ENCODE peak calls at places on chromosomes 16 and 17, in six cellular contexts. P, M, A, Q, K and I are unnamed samples.

GRCh38 chr16:23504453-23505179 is 5.7 kb downstream of the GGA2 start:
- DNase-seq in P (peak), Q (peak), K (peak), A (peak), M (peak), I (peak)

GRCh38 chr16:66933776-66934137 is 445 bp downstream of the CIAO2B start:
- DNase-seq in M (no peak), K (peak), P (peak), Q (no peak), A (no peak), I (no peak)

GRCh38 chr16:31221357-31222160 is 4.6 kb upstream of the PYDC1 start:
- DNase-seq in A (no peak), Q (no peak), M (no peak), P (no peak), K (no peak), I (no peak)

GRCh38 chr17:79577485-79578187 is 33.2 kb downstream of the RBFOX3 start:
- DNase-seq in P (no peak), A (no peak), K (no peak), Q (no peak), M (no peak), I (no peak)

GRCh38 chr17:74085434-74085833 is 118.0 kb upstream of the RPL38 start:
- DNase-seq in P (no peak), A (no peak), Q (no peak), K (no peak), M (no peak), I (no peak)

GRCh38 chr17:37826497-37827115 is 81.7 kb upstream of the HNF1B start:
- DNase-seq in P (no peak), A (no peak), Q (no peak), M (no peak), K (no peak), I (no peak)

GRCh38 chr17:44872131-44872768 is 24.6 kb downstream of the HIGD1B start:
- DNase-seq in Q (no peak), A (no peak), K (no peak), M (no peak), P (no peak), I (no peak)

GRCh38 chr16:82943371-82943770 is 316.6 kb downstream of the CDH13 start:
- DNase-seq in M (peak), Q (no peak), A (no peak), K (no peak), P (no peak), I (no peak)

GRCh38 chr16:72898216-72898825 is 149.6 kb downstream of the ZFHX3 start:
- DNase-seq in K (no peak), M (no peak), A (no peak), P (no peak), Q (no peak), I (no peak)

GRCh38 chr17:64343833-64344637 is 46.6 kb downstream of the PECAM1 start:
- DNase-seq in A (no peak), Q (peak), K (peak), M (no peak), P (peak), I (peak)

GRCh38 chr16:72014675-72015074 is 6.1 kb downstream of the DHODH start:
- DNase-seq in Q (no peak), M (no peak), K (no peak), P (no peak), A (no peak), I (no peak)

GRCh38 chr17:65345261-65346060 is 208.3 kb downstream of the RGS9 start:
- DNase-seq in Q (peak), M (no peak), P (no peak), A (no peak), K (no peak), I (peak)

GRCh38 chr17:73350864-73351263 is 39.1 kb upstream of the CDC42EP4 start:
- DNase-seq in M (no peak), Q (no peak), P (no peak), K (no peak), A (no peak), I (no peak)

GRCh38 chr16:27779719-27780161 is 229.8 kb downstream of the KATNIP start:
- DNase-seq in A (no peak), Q (no peak), K (no peak), M (peak), P (no peak), I (peak)

GRCh38 chr17:27585792-27586191 is 45.2 kb upstream of the LGALS9 start:
- DNase-seq in P (no peak), M (no peak), A (no peak), K (no peak), Q (no peak), I (no peak)

GRCh38 chr16:75114179-75114945 is 2.2 kb downstream of the LDHD start:
- DNase-seq in A (no peak), M (no peak), K (no peak), Q (no peak), P (no peak), I (no peak)

GRCh38 chr16:53614346-53614745 is 89.3 kb downstream of the RPGRIP1L start:
- DNase-seq in P (no peak), K (no peak), M (no peak), A (no peak), Q (no peak), I (no peak)

GRCh38 chr17:58535431-58535830 is 21.0 kb upstream of the MTMR4 start:
- DNase-seq in A (no peak), M (no peak), K (no peak), P (no peak), Q (no peak), I (no peak)

GRCh38 chr16:48479319-48479718 is 94.1 kb upstream of the SIAH1 start:
- DNase-seq in K (no peak), A (no peak), P (no peak), Q (no peak), M (no peak), I (no peak)

GRCh38 chr17:64470676-64471075 is 21.8 kb downstream of the MILR1 start:
- DNase-seq in A (no peak), K (no peak), Q (no peak), P (no peak), M (no peak), I (no peak)

GRCh38 chr17:29562615-29563014 is 4.2 kb downstream of the ABHD15 start:
- DNase-seq in P (no peak), A (no peak), M (no peak), K (no peak), Q (no peak), I (no peak)

GRCh38 chr17:4879591-4879990 is 19.7 kb upstream of the C17orf107 start:
- DNase-seq in P (no peak), K (no peak), Q (no peak), A (no peak), M (no peak), I (no peak)

GRCh38 chr17:63827801-63828221 is 348 bp upstream of the FTSJ3 start:
- DNase-seq in M (no peak), Q (no peak), P (no peak), A (no peak), K (no peak), I (no peak)

GRCh38 chr17:8946476-8946875 is 19.0 kb downstream of the PIK3R5 start:
- DNase-seq in A (no peak), M (no peak), Q (peak), P (no peak), K (no peak), I (no peak)

GRCh38 chr17:694239-694638 is 20.4 kb downstream of the VPS53 start:
- DNase-seq in M (peak), A (no peak), K (peak), Q (peak), P (no peak), I (peak)

GRCh38 chr16:81455006-81455405 is 10.4 kb downstream of the CMIP start:
- DNase-seq in M (no peak), A (no peak), K (no peak), Q (no peak), P (no peak), I (no peak)

GRCh38 chr16:9138021-9138680 is 46.7 kb downstream of the HAPSTR1 start:
- DNase-seq in K (no peak), P (no peak), M (no peak), Q (no peak), A (no peak), I (no peak)

GRCh38 chr17:41480581-41480980 is 370 bp downstream of the KRT35 start:
- DNase-seq in M (no peak), P (no peak), Q (no peak), K (no peak), A (no peak), I (no peak)

GRCh38 chr16:72673118-72673517 is 374.8 kb downstream of the ZFHX3 start:
- DNase-seq in P (no peak), M (no peak), Q (no peak), A (no peak), K (no peak), I (no peak)

GRCh38 chr17:40103082-40103741 is 2.8 kb upstream of the NR1D1 start:
- DNase-seq in M (no peak), K (no peak), P (no peak), A (no peak), Q (no peak), I (no peak)

GRCh38 chr17:80779961-80780380 is 211.7 kb upstream of the CHMP6 start:
- DNase-seq in K (no peak), P (no peak), M (no peak), A (peak), Q (no peak), I (no peak)

GRCh38 chr17:80826955-80827645 is 164.5 kb upstream of the CHMP6 start:
- DNase-seq in K (peak), Q (peak), P (no peak), M (peak), A (no peak), I (peak)

GRCh38 chr16:52004343-52004742 is 542.6 kb downstream of the TOX3 start:
- DNase-seq in A (no peak), K (no peak), Q (no peak), P (no peak), M (no peak), I (no peak)

GRCh38 chr16:1150511-1150982 is 2.4 kb upstream of the CACNA1H start:
- DNase-seq in K (no peak), A (no peak), M (peak), P (no peak), Q (peak), I (no peak)

GRCh38 chr17:60439501-60439900 is 17.2 kb downstream of the CHCT1 start:
- DNase-seq in K (no peak), M (no peak), P (peak), A (no peak), Q (no peak), I (no peak)

GRCh38 chr17:56786989-56787482 is 46.7 kb downstream of the C17orf67 start:
- DNase-seq in K (peak), M (peak), A (peak), Q (peak), P (no peak), I (peak)